ENCODE peak calls at places on chromosomes 4 and X, in six cellular contexts. One of them, this sample, is unnamed.

GRCh38 chr4:129929052-129929451 is 833.1 kb downstream of the C4orf33 start:
- DNase-seq in NCI-H748 treated with DMSO at 0.1 percent for 48 hours: no peak
- DNase-seq in M059J: no peak
- DNase-seq in esophagus squamous epithelium: no peak
- DNase-seq in NCI-H510A: no peak
- DNase-seq in endothelial cell: peak; percentile 22
- DNase-seq in this sample: no peak

GRCh38 chr4:3045500-3045850 is 28.9 kb downstream of the HTT-AS start:
- DNase-seq in NCI-H748 treated with DMSO at 0.1 percent for 48 hours: no peak
- DNase-seq in M059J: peak; percentile 65
- DNase-seq in esophagus squamous epithelium: peak; percentile 31
- DNase-seq in NCI-H510A: no peak
- DNase-seq in endothelial cell: no peak
- DNase-seq in this sample: peak; percentile 62

GRCh38 chrX:102833136-102833535 is 103.9 kb upstream of the RAB40AL start:
- DNase-seq in NCI-H748 treated with DMSO at 0.1 percent for 48 hours: no peak
- DNase-seq in M059J: peak; percentile 79
- DNase-seq in esophagus squamous epithelium: no peak
- DNase-seq in NCI-H510A: no peak
- DNase-seq in endothelial cell: no peak
- DNase-seq in this sample: no peak

GRCh38 chrX:106220177-106220576 is 52.1 kb downstream of the PWWP3B start:
- DNase-seq in NCI-H748 treated with DMSO at 0.1 percent for 48 hours: no peak
- DNase-seq in M059J: no peak
- DNase-seq in esophagus squamous epithelium: no peak
- DNase-seq in NCI-H510A: no peak
- DNase-seq in endothelial cell: no peak
- DNase-seq in this sample: no peak

GRCh38 chr4:12203945-12204344 is 775.3 kb upstream of the HS3ST1 start:
- DNase-seq in NCI-H748 treated with DMSO at 0.1 percent for 48 hours: no peak
- DNase-seq in M059J: no peak
- DNase-seq in esophagus squamous epithelium: no peak
- DNase-seq in NCI-H510A: no peak
- DNase-seq in endothelial cell: no peak
- DNase-seq in this sample: no peak

GRCh38 chr4:138669479-138670165 is 346.0 kb upstream of the NOCT start:
- DNase-seq in NCI-H748 treated with DMSO at 0.1 percent for 48 hours: no peak
- DNase-seq in M059J: peak; percentile 72
- DNase-seq in esophagus squamous epithelium: no peak
- DNase-seq in NCI-H510A: no peak
- DNase-seq in endothelial cell: no peak
- DNase-seq in this sample: peak; percentile 43

GRCh38 chr4:78764498-78764961 is 11.6 kb upstream of the BMP2K start:
- DNase-seq in NCI-H748 treated with DMSO at 0.1 percent for 48 hours: no peak
- DNase-seq in M059J: no peak
- DNase-seq in esophagus squamous epithelium: no peak
- DNase-seq in NCI-H510A: no peak
- DNase-seq in endothelial cell: no peak
- DNase-seq in this sample: peak; percentile 44

GRCh38 chrX:17805120-17805519 is 56.0 kb downstream of the RAI2 start:
- DNase-seq in NCI-H748 treated with DMSO at 0.1 percent for 48 hours: no peak
- DNase-seq in M059J: no peak
- DNase-seq in esophagus squamous epithelium: no peak
- DNase-seq in NCI-H510A: no peak
- DNase-seq in endothelial cell: peak; percentile 17
- DNase-seq in this sample: no peak

GRCh38 chr4:48047421-48047844 is 30.9 kb downstream of the NIPAL1 start:
- DNase-seq in NCI-H748 treated with DMSO at 0.1 percent for 48 hours: no peak
- DNase-seq in M059J: peak; percentile 46
- DNase-seq in esophagus squamous epithelium: no peak
- DNase-seq in NCI-H510A: no peak
- DNase-seq in endothelial cell: no peak
- DNase-seq in this sample: no peak

GRCh38 chr4:126023946-126024345 is 709.2 kb downstream of the FAT4 start:
- DNase-seq in NCI-H748 treated with DMSO at 0.1 percent for 48 hours: no peak
- DNase-seq in M059J: no peak
- DNase-seq in esophagus squamous epithelium: no peak
- DNase-seq in NCI-H510A: no peak
- DNase-seq in endothelial cell: no peak
- DNase-seq in this sample: no peak

GRCh38 chr4:140469806-140470733 is 28.0 kb downstream of the MGAT4D start:
- DNase-seq in NCI-H748 treated with DMSO at 0.1 percent for 48 hours: no peak
- DNase-seq in M059J: no peak
- DNase-seq in esophagus squamous epithelium: no peak
- DNase-seq in NCI-H510A: no peak
- DNase-seq in endothelial cell: peak; percentile 53
- DNase-seq in this sample: no peak

GRCh38 chrX:77795124-77795523 is 9.1 kb upstream of the ATRX start:
- DNase-seq in NCI-H748 treated with DMSO at 0.1 percent for 48 hours: no peak
- DNase-seq in M059J: no peak
- DNase-seq in esophagus squamous epithelium: no peak
- DNase-seq in NCI-H510A: no peak
- DNase-seq in endothelial cell: no peak
- DNase-seq in this sample: no peak

GRCh38 chrX:70470850-70471289 is 26.2 kb downstream of the DLG3 start:
- DNase-seq in NCI-H748 treated with DMSO at 0.1 percent for 48 hours: no peak
- DNase-seq in M059J: peak; percentile 69
- DNase-seq in esophagus squamous epithelium: no peak
- DNase-seq in NCI-H510A: no peak
- DNase-seq in endothelial cell: no peak
- DNase-seq in this sample: no peak

GRCh38 chr4:15002659-15003440 is 569 bp downstream of the CPEB2 start:
- DNase-seq in NCI-H748 treated with DMSO at 0.1 percent for 48 hours: peak; percentile 40
- DNase-seq in M059J: peak; percentile 70
- DNase-seq in esophagus squamous epithelium: peak; percentile 57
- DNase-seq in NCI-H510A: peak; percentile 17
- DNase-seq in endothelial cell: peak; percentile 66
- DNase-seq in this sample: peak; percentile 87

GRCh38 chr4:11149612-11150259 is 279.0 kb downstream of the HS3ST1 start:
- DNase-seq in NCI-H748 treated with DMSO at 0.1 percent for 48 hours: peak; percentile 40
- DNase-seq in M059J: no peak
- DNase-seq in esophagus squamous epithelium: no peak
- DNase-seq in NCI-H510A: peak; percentile 15
- DNase-seq in endothelial cell: no peak
- DNase-seq in this sample: no peak